ENCODE peak calls at places on chromosomes 5 and 9, in seven cellular contexts. N is HTR-8/SVneo; Q is left lung; L is activated CD4-positive, alpha-beta T cell treated with anti-CD3 and anti-CD28 coated beads for 4 hours; A is stimulated activated naive CD8-positive, alpha-beta T cell treated with anti-CD3 and anti-CD28 coated beads, Interleukin-15, Interleukin-2, amounts not matched to agents 100 U/mL and 50 U/mL, for 24 hours; R is astrocyte; F is activated CD8-positive, alpha-beta memory T cell treated with anti-CD3 and anti-CD28 coated beads, Interleukin-2, amount 10 ng/mL, durations not matched to agents 7 days and 5 days. C is an unnamed sample.

GRCh38 chr5:126780165-126780827 is 3.4 kb downstream of the LMNB1 start:
- DNase-seq in Q (no peak), L (peak; percentile 58), A (peak; percentile 45), F (peak; percentile 77), N (peak; percentile 52), R (peak; percentile 55), C (peak; percentile 54)

GRCh38 chr9:84988621-84989020 is 319.1 kb downstream of the NTRK2 start:
- DNase-seq in A (no peak), L (no peak), Q (no peak), F (no peak), N (no peak), R (no peak), C (no peak)

GRCh38 chr5:89276566-89277305 is 393.8 kb upstream of the MEF2C start:
- DNase-seq in F (no peak), Q (no peak), A (no peak), N (no peak), L (no peak), R (peak; percentile 53), C (no peak)

GRCh38 chr9:88816141-88816540 is 175.1 kb upstream of the S1PR3 start:
- DNase-seq in R (peak; percentile 96), L (no peak), N (no peak), F (no peak), Q (no peak), A (no peak), C (no peak)

GRCh38 chr5:59054963-59055528 is 472.2 kb downstream of the RAB3C start:
- DNase-seq in F (no peak), L (no peak), Q (no peak), R (no peak), N (no peak), A (no peak), C (no peak)

GRCh38 chr5:112594060-112594850 is 143.4 kb upstream of the APC start:
- DNase-seq in N (no peak), A (no peak), R (peak; percentile 3), Q (no peak), F (no peak), L (no peak), C (no peak)

GRCh38 chr9:121282309-121283071 is 14.5 kb downstream of the GSN start:
- DNase-seq in N (no peak), Q (peak; percentile 77), A (no peak), R (peak; percentile 90), F (no peak), L (no peak), C (no peak)

GRCh38 chr9:7967093-7967827 is 167.7 kb upstream of the DMAC1 start:
- DNase-seq in N (no peak), Q (no peak), R (no peak), A (no peak), F (no peak), L (no peak), C (no peak)

GRCh38 chr5:16983022-16983639 is 47.0 kb upstream of the MYO10 start:
- DNase-seq in Q (no peak), N (peak; percentile 66), F (no peak), R (no peak), L (no peak), A (no peak), C (no peak)

GRCh38 chr5:108266235-108266634 is 115.7 kb downstream of the FBXL17 start:
- DNase-seq in A (no peak), F (no peak), L (no peak), N (no peak), Q (no peak), R (peak; percentile 6), C (no peak)

GRCh38 chr5:120463991-120464626 is at the start of gene PRR16:
- DNase-seq in N (peak; percentile 60), L (no peak), Q (peak; percentile 42), A (peak; percentile 32), F (no peak), R (peak; percentile 52), C (peak; percentile 24)

GRCh38 chr5:119368238-119368630 is 12.4 kb downstream of the TNFAIP8 start:
- DNase-seq in F (peak; percentile 82), R (no peak), N (no peak), L (peak; percentile 73), A (no peak), Q (no peak), C (peak; percentile 61)

GRCh38 chr9:35774907-35775635 is 16.3 kb upstream of the NPR2 start:
- DNase-seq in F (no peak), L (no peak), R (no peak), A (no peak), Q (no peak), N (no peak), C (no peak)

GRCh38 chr5:178416919-178417318 is 173.3 kb downstream of the COL23A1 start:
- DNase-seq in Q (no peak), L (no peak), R (peak; percentile 8), N (peak; percentile 38), F (no peak), A (no peak), C (no peak)

GRCh38 chr5:75050415-75050814 is 1.9 kb downstream of the GCNT4 start:
- DNase-seq in A (peak; percentile 43), F (no peak), N (peak; percentile 33), Q (no peak), R (no peak), L (no peak), C (peak; percentile 47)

GRCh38 chr5:140004174-140004573 is 38.9 kb downstream of the NRG2 start:
- DNase-seq in F (no peak), R (no peak), A (no peak), Q (no peak), L (no peak), N (no peak), C (no peak)

GRCh38 chr5:137621861-137622823 is 113.7 kb downstream of the KLHL3 start:
- DNase-seq in R (peak; percentile 69), F (peak; percentile 19), N (peak; percentile 28), Q (no peak), L (no peak), A (no peak), C (no peak)

GRCh38 chr9:137077758-137078693 is 709 bp downstream of the UAP1L1 start:
- DNase-seq in R (no peak), Q (no peak), A (peak; percentile 70), N (no peak), L (no peak), F (peak; percentile 83), C (peak; percentile 60)

GRCh38 chr9:77896269-77897245 is 135.1 kb downstream of the GNAQ start:
- DNase-seq in Q (no peak), F (no peak), N (no peak), L (no peak), A (no peak), R (no peak), C (no peak)

GRCh38 chr9:133740891-133741290 is 2.7 kb upstream of the SARDH start:
- DNase-seq in N (no peak), L (no peak), A (no peak), Q (no peak), F (no peak), R (no peak), C (no peak)

GRCh38 chr5:172412724-172413260 is 41.5 kb downstream of the SH3PXD2B start:
- DNase-seq in A (peak; percentile 36), Q (peak; percentile 91), L (no peak), R (peak; percentile 99), N (peak; percentile 47), F (no peak), C (peak; percentile 42)

GRCh38 chr5:107781451-107781850 is 110.7 kb upstream of the EFNA5 start:
- DNase-seq in A (no peak), N (no peak), L (no peak), F (no peak), R (peak; percentile 67), Q (no peak), C (no peak)

GRCh38 chr5:36877667-36878420 is 1.3 kb downstream of the NIPBL start:
- DNase-seq in L (peak; percentile 14), N (peak; percentile 65), R (peak; percentile 48), A (no peak), Q (no peak), F (no peak), C (no peak)

GRCh38 chr9:79526149-79526672 is 45.6 kb upstream of the TLE4 start:
- DNase-seq in F (no peak), N (no peak), Q (no peak), R (no peak), L (no peak), A (no peak), C (no peak)

GRCh38 chr9:97564291-97565175 is 63.1 kb downstream of the TMOD1 start:
- DNase-seq in L (no peak), R (peak; percentile 52), A (no peak), F (peak; percentile 23), Q (no peak), N (peak; percentile 29), C (no peak)

GRCh38 chr5:132883261-132883834 is 9.9 kb downstream of the LEAP2 start:
- DNase-seq in L (peak; percentile 6), Q (peak; percentile 43), R (peak; percentile 45), F (no peak), N (peak; percentile 63), A (peak; percentile 16), C (peak; percentile 20)

GRCh38 chr5:89950234-89950633 is 459.3 kb downstream of the CETN3 start:
- DNase-seq in F (no peak), L (no peak), R (no peak), A (no peak), N (no peak), Q (no peak), C (no peak)

GRCh38 chr9:110999379-110999778 is 38.9 kb downstream of the LPAR1 start:
- DNase-seq in A (no peak), N (no peak), Q (no peak), R (no peak), L (no peak), F (no peak), C (no peak)

GRCh38 chr9:98530806-98531386 is 177.8 kb downstream of the GABBR2 start:
- DNase-seq in A (no peak), N (no peak), L (no peak), F (no peak), Q (no peak), R (no peak), C (no peak)

GRCh38 chr9:121824651-121825480 is 173.4 kb downstream of the DAB2IP start:
- DNase-seq in N (no peak), Q (no peak), R (no peak), L (no peak), F (no peak), A (no peak), C (no peak)

GRCh38 chr5:159377653-159378052 is 47.4 kb upstream of the IL12B start:
- DNase-seq in N (no peak), F (no peak), A (no peak), R (no peak), Q (no peak), L (no peak), C (no peak)

GRCh38 chr5:114362197-114362976 is 517 bp downstream of the KCNN2 start:
- DNase-seq in L (no peak), Q (peak; percentile 33), A (peak; percentile 3), F (no peak), R (peak; percentile 14), N (no peak), C (peak; percentile 9)

GRCh38 chr5:112063878-112064615 is 307.1 kb upstream of the NREP start:
- DNase-seq in N (no peak), R (no peak), L (no peak), A (no peak), Q (no peak), F (no peak), C (no peak)

GRCh38 chr9:109417585-109418544 is 80.2 kb downstream of the PTPN3 start:
- DNase-seq in F (no peak), A (no peak), N (no peak), R (no peak), L (no peak), Q (no peak), C (no peak)

GRCh38 chr5:178207917-178208280 is 3.6 kb downstream of the HNRNPAB start:
- DNase-seq in Q (no peak), R (no peak), F (no peak), L (no peak), A (no peak), N (no peak), C (no peak)

GRCh38 chr5:140690376-140690932 is 716 bp downstream of the HARS1 start:
- DNase-seq in R (no peak), A (no peak), N (no peak), F (no peak), L (no peak), Q (no peak), C (no peak)